ENCODE peak calls at places on chromosome 15, in five cellular contexts. A is GM12878, O is sigmoid colon, T is transverse colon, B is K562. J is an unnamed sample.

GRCh38 chr15:75989045-75989444 is 23.2 kb downstream of the NRG4 start:
- DNase-seq in T (no peak), A (no peak), O (no peak), B (no peak), J (no peak)

GRCh38 chr15:65869954-65870871 is 922 bp downstream of the RAB11A start:
- DNase-seq in A (no peak), T (peak; percentile 75), B (peak; percentile 32), O (peak; percentile 68), J (no peak)

GRCh38 chr15:29934251-29934650 is 112.0 kb upstream of the TJP1 start:
- DNase-seq in A (no peak), O (no peak), B (no peak), T (no peak), J (no peak)

GRCh38 chr15:57297163-57297593 is 79.1 kb upstream of the CGNL1 start:
- DNase-seq in T (no peak), B (no peak), A (no peak), O (no peak), J (no peak)

GRCh38 chr15:84840741-84841429 is 23.7 kb downstream of the ALPK3 start:
- DNase-seq in A (no peak), B (no peak), T (peak; percentile 64), O (peak; percentile 93), J (no peak)

GRCh38 chr15:31325432-31325975 is 1.1 kb upstream of the KLF13 start:
- DNase-seq in T (peak; percentile 77), O (peak; percentile 89), A (no peak), B (peak; percentile 52), J (peak; percentile 93)

GRCh38 chr15:88382482-88382983 is 84.7 kb downstream of the MRPL46 start:
- DNase-seq in A (no peak), O (no peak), B (no peak), T (no peak), J (no peak)

GRCh38 chr15:69403611-69404010 is 10.5 kb upstream of the KIF23 start:
- DNase-seq in T (no peak), O (no peak), A (no peak), B (no peak), J (no peak)

GRCh38 chr15:72445426-72445825 is 28.7 kb upstream of the ARIH1 start:
- DNase-seq in A (no peak), O (no peak), B (no peak), T (no peak), J (no peak)

GRCh38 chr15:50577492-50577891 is 31.0 kb upstream of the USP50 start:
- DNase-seq in A (no peak), T (no peak), O (no peak), B (no peak), J (no peak)

GRCh38 chr15:60557157-60557556 is 78.2 kb upstream of the ICE2 start:
- DNase-seq in T (no peak), O (no peak), B (no peak), A (no peak), J (no peak)

GRCh38 chr15:94792166-94792565 is 560.8 kb downstream of the MCTP2 start:
- DNase-seq in A (no peak), T (no peak), O (no peak), B (no peak), J (no peak)

GRCh38 chr15:58931985-58932384 is 1.5 kb downstream of the SLTM start:
- DNase-seq in O (no peak), A (peak; percentile 23), T (peak; percentile 25), B (no peak), J (no peak)

GRCh38 chr15:96326551-96327154 is 3.8 kb upstream of the NR2F2 start:
- DNase-seq in A (no peak), O (peak; percentile 86), B (peak; percentile 44), T (peak; percentile 30), J (no peak)

GRCh38 chr15:101203029-101203428 is 48.8 kb downstream of the CHSY1 start:
- DNase-seq in B (no peak), A (no peak), O (no peak), T (no peak), J (no peak)

GRCh38 chr15:90845201-90845949 is 23.0 kb upstream of the FURIN start:
- DNase-seq in A (peak; percentile 50), B (no peak), O (no peak), T (peak; percentile 29), J (no peak)

GRCh38 chr15:26197719-26198118 is 334.6 kb upstream of the ATP10A start:
- DNase-seq in A (no peak), O (no peak), B (no peak), T (no peak), J (no peak)

GRCh38 chr15:35958021-35958420 is 412.1 kb upstream of the DPH6 start:
- DNase-seq in A (no peak), O (no peak), B (no peak), T (no peak), J (no peak)

GRCh38 chr15:22888120-22888859 is 49.8 kb downstream of the NIPA2 start:
- DNase-seq in A (no peak), B (no peak), T (no peak), O (no peak), J (no peak)

GRCh38 chr15:42712584-42712983 is 24.3 kb downstream of the CDAN1 start:
- DNase-seq in O (peak; percentile 21), T (no peak), A (no peak), B (no peak), J (no peak)

GRCh38 chr15:78540135-78540954 is at the start of gene PSMA4:
- DNase-seq in O (peak; percentile 96), B (peak; percentile 98), T (peak; percentile 94), A (peak; percentile 68), J (peak; percentile 98)
- TF ChIP-seq EP300 in O (no peak), B (no peak), T (no peak), A (no peak), J (no peak)

GRCh38 chr15:89627256-89627970 is 27.9 kb downstream of the KIF7 start:
- DNase-seq in A (no peak), T (no peak), O (no peak), B (no peak), J (peak; percentile 74)

GRCh38 chr15:89629829-89630228 is 25.4 kb downstream of the KIF7 start:
- DNase-seq in B (no peak), T (no peak), A (no peak), O (no peak), J (peak; percentile 50)

GRCh38 chr15:89628791-89629715 is 26.2 kb downstream of the KIF7 start:
- DNase-seq in T (no peak), A (no peak), B (peak; percentile 11), O (no peak), J (peak; percentile 77)

GRCh38 chr15:89628301-89628700 is 27.0 kb downstream of the KIF7 start:
- DNase-seq in A (no peak), T (no peak), B (no peak), O (no peak), J (peak; percentile 82)

DNA sequence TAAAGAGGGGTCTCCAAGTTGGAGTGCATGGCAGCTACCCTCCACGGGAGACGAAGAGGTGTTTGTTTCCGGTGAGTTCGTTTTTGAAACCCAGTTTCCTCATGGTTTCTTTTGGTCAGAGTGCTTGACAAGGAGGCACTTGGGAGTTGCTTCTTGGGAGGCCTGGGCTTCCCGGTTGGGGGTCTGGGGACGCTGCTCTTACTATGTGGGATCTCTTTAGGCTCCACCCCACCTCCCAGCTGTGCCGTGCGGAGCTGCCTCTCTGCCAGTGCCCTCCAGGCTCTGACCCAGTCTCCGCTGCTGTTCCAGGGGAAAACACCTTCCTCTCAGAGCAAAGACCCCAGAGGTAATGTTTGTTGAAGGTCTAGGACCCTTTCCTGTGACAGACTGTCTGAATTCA is 29.6 kb downstream of the KIF7 start:
- DNase-seq in B (no peak), T (no peak), A (no peak), O (no peak), J (no peak)
- TF ChIP-seq POLR2A in B (no peak), T (no peak), A (no peak), O (no peak), J (no peak)

DNA sequence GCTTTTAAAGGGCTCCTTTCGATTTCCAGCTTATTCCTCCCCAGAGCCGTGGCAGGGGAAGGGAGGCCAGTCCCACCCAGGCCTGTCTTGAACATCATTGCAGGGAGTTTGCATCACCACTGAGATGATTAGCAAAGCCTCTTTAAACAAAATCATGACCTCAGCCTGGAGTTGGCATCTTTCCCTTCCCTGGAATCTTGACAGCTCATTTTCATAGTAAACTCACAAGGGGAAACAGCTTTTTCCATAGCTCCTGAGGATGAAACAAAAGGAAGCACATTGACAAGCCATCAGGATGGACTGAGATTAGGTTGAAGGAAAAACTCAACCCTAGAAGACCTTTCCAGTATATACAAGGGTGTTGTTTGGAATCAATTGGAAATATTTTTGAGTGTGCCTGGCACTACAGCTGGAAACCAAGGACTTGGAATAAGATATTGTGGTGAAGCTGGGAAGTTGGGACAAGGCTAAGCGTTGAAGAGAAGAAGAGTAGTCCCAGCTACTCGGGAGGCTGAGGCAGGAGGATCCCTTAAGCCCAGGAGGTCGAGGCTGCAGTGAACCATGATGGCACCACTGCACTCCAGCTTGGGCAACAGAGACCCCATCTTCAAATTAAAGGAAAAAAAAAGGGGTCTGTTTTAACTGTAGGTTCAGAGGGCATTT is 3.1 kb upstream of the LARP6 start:
- DNase-seq in O (peak; percentile 91), T (peak; percentile 47), A (no peak), B (no peak), J (peak; percentile 95)
- TF ChIP-seq POLR2AphosphoS5 in O (peak; percentile 64), T (no peak), A (no peak), B (no peak), J (peak; percentile 78)

GRCh38 chr15:64472161-64472560 is 11.8 kb downstream of the ZNF609 start:
- DNase-seq in B (no peak), O (no peak), T (no peak), A (no peak), J (no peak)
- TF ChIP-seq EP300 in B (no peak), O (no peak), T (no peak), A (no peak), J (no peak)

DNA sequence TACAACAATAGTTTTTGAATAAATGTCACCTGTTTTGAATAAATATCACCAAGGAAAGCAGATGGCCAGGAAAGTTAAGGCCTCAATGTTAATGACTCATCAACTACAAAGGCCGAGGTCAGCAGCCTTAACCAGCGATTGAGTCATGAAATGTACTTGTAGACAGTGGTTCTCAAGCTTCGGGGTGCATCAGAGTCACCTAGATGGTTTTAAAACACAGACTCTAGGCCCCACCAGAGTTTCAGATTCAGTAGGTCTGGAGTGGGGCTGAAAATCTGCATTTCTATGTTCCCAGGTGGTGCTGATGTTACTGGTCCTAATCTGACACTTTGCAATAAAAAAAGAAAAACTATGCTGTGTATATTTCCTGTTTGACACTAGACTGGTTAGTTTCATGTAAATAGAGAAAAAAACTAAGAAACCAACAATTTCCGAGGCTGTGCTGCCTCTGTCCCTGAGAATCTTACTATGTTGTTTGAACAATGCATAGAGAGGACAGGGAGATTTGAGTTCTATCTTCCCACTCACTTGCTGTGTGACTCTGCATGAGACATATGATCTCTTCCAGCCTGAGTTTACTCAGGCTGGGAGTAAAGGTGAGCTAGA is 9.8 kb downstream of the RAB27A start:
- DNase-seq in A (peak; percentile 96), O (no peak), T (peak; percentile 34), B (peak; percentile 72), J (no peak)
- TF ChIP-seq POLR2A in A (no peak), O (no peak), T (no peak), B (no peak), J (no peak)

J was measured in esophagus muscularis mucosa.